ENCODE peak calls at places on chromosomes 3 and 15, in eight cellular contexts. T is activated CD8-positive, alpha-beta memory T cell treated with anti-CD3 and anti-CD28 coated beads, Interleukin-2, amount 50 U/mL, for 4 hours; Y is AG08395; D is SK-N-SH; V is heart right ventricle; C is SJSA1; U is T-helper 1 cell; S is GF-D8. Q is an unnamed sample.

GRCh38 chr3:30421261-30421660 is 185.1 kb upstream of the TGFBR2 start:
- DNase-seq in T (no peak), Y (no peak), D (no peak), V (no peak), C (no peak), U (no peak), S (no peak), Q (no peak)

GRCh38 chr15:81351651-81352050 is 22.4 kb downstream of the TMC3 start:
- DNase-seq in T (no peak), Y (no peak), D (no peak), V (no peak), C (no peak), U (no peak), S (no peak), Q (no peak)

GRCh38 chr15:68149059-68149458 is 56.1 kb downstream of the CALML4 start:
- DNase-seq in T (no peak), Y (peak; percentile 64), D (no peak), V (no peak), C (no peak), U (no peak), S (no peak), Q (no peak)

GRCh38 chr3:72397586-72397985 is 450.7 kb downstream of the SHQ1 start:
- DNase-seq in T (no peak), Y (no peak), D (no peak), V (no peak), C (no peak), U (no peak), S (no peak), Q (no peak)

GRCh38 chr3:112394008-112394616 is 61.2 kb downstream of the CD200 start:
- DNase-seq in T (no peak), Y (no peak), D (no peak), V (no peak), C (no peak), U (no peak), S (no peak), Q (no peak)

GRCh38 chr3:45571969-45572368 is 22.6 kb upstream of the LIMD1 start:
- DNase-seq in T (no peak), Y (no peak), D (no peak), V (no peak), C (no peak), U (no peak), S (no peak), Q (no peak)

GRCh38 chr3:102224171-102224570 is 210.6 kb upstream of the ZPLD1 start:
- DNase-seq in T (no peak), Y (peak; percentile 19), D (peak; percentile 9), V (no peak), C (no peak), U (no peak), S (no peak), Q (no peak)

GRCh38 chr3:195916291-195916690 is 7.9 kb upstream of the TNK2 start:
- DNase-seq in T (no peak), Y (no peak), D (no peak), V (no peak), C (no peak), U (no peak), S (no peak), Q (no peak)

GRCh38 chr15:54707805-54708752 is 488.7 kb downstream of the RSL24D1 start:
- DNase-seq in T (no peak), Y (no peak), D (no peak), V (no peak), C (no peak), U (no peak), S (no peak), Q (no peak)

GRCh38 chr15:78065284-78065872 is 12.1 kb downstream of the TBC1D2B start:
- DNase-seq in T (no peak), Y (peak; percentile 96), D (no peak), V (peak; percentile 50), C (peak; percentile 96), U (no peak), S (peak; percentile 48), Q (peak; percentile 89)

GRCh38 chr3:194956697-194957396 is 271.2 kb downstream of the FAM43A start:
- DNase-seq in T (no peak), Y (no peak), D (no peak), V (peak; percentile 34), C (no peak), U (no peak), S (no peak), Q (no peak)

Q was measured in ascending aorta.